ENCODE peak calls at places on chromosomes 16 and 17, in nine cellular contexts. C is PC-3, B is GM12878, E is astrocyte, T is H9, R is fibroblast of lung, P is neural progenitor cell, U is HepG2, L is neuronal stem cell. H is an unnamed sample.

GRCh38 chr17:7060165-7060890 is 16.4 kb upstream of the SLC16A11 start:
- DNase-seq in L (no peak), U (peak), B (no peak), E (peak), R (peak), T (no peak), C (peak), P (no peak), H (peak)

GRCh38 chr16:57133101-57133500 is 40.7 kb downstream of the CPNE2 start:
- DNase-seq in B (no peak), P (peak), U (no peak), R (no peak), T (no peak), C (no peak), L (no peak), E (no peak), H (no peak)

GRCh38 chr17:37490638-37491614 is 1.2 kb downstream of the DUSP14 start:
- DNase-seq in B (no peak), P (peak), U (peak), R (peak), T (peak), L (peak), C (peak), E (peak), H (peak)

GRCh38 chr16:75092777-75093176 is 23.8 kb downstream of the LDHD start:
- DNase-seq in L (no peak), R (no peak), U (no peak), E (no peak), T (no peak), C (no peak), P (no peak), B (no peak), H (no peak)

GRCh38 chr17:1074886-1075665 is 78.1 kb downstream of the TIMM22 start:
- DNase-seq in R (no peak), B (no peak), C (no peak), E (no peak), P (no peak), L (no peak), U (no peak), T (no peak), H (no peak)

GRCh38 chr17:13864551-13864950 is 204.8 kb upstream of the COX10 start:
- DNase-seq in R (peak), T (no peak), U (no peak), C (peak), P (no peak), B (no peak), E (peak), L (no peak), H (no peak)

GRCh38 chr16:83215417-83216001 is 588.7 kb downstream of the CDH13 start:
- DNase-seq in U (peak), P (peak), R (peak), L (peak), T (peak), E (no peak), B (no peak), C (peak), H (peak)

GRCh38 chr16:12573300-12573699 is 230.4 kb downstream of the CPPED1 start:
- DNase-seq in P (no peak), U (no peak), L (no peak), C (no peak), B (peak), E (no peak), T (no peak), R (no peak), H (no peak)

GRCh38 chr16:10940501-10941079 is 1.7 kb downstream of the DEXI start:
- DNase-seq in R (no peak), B (no peak), L (no peak), U (no peak), P (no peak), C (no peak), E (no peak), T (no peak), H (no peak)

GRCh38 chr17:81665205-81666091 is 957 bp downstream of the OXLD1 start:
- DNase-seq in T (peak), U (peak), R (peak), E (no peak), P (peak), L (no peak), C (peak), B (no peak), H (no peak)

GRCh38 chr16:4882261-4882632 is 35.0 kb downstream of the UBN1 start:
- DNase-seq in P (no peak), U (no peak), R (peak), C (peak), T (no peak), L (no peak), E (no peak), B (no peak), H (no peak)

GRCh38 chr16:78127130-78127529 is 27.7 kb downstream of the WWOX start:
- DNase-seq in E (peak), R (peak), L (no peak), B (no peak), T (no peak), U (no peak), C (no peak), P (no peak), H (no peak)

GRCh38 chr16:25052530-25052929 is 37.4 kb upstream of the ARHGAP17 start:
- DNase-seq in R (no peak), U (no peak), E (no peak), T (no peak), P (no peak), C (no peak), L (no peak), B (no peak), H (no peak)

GRCh38 chr16:25048146-25048618 is 33.0 kb upstream of the ARHGAP17 start:
- DNase-seq in L (no peak), R (no peak), P (no peak), U (no peak), E (no peak), T (no peak), B (no peak), C (no peak), H (no peak)

GRCh38 chr16:25051446-25052160 is 36.4 kb upstream of the ARHGAP17 start:
- DNase-seq in B (no peak), L (no peak), U (no peak), R (peak), P (no peak), E (peak), T (no peak), C (peak), H (no peak)

GRCh38 chr16:25052161-25052511 is 37.0 kb upstream of the ARHGAP17 start:
- DNase-seq in U (no peak), R (no peak), B (no peak), P (no peak), E (no peak), T (no peak), C (no peak), L (no peak), H (no peak)
- H2AFZ ChIP-seq in U (no peak), R (peak), B (peak), P (no peak), E (no peak), T (no peak), C (peak), L (no peak), H (peak)

GRCh38 chr17:43546317-43547188 is at the start of gene ETV4:
- DNase-seq in P (peak), U (peak), R (peak), E (peak), L (peak), C (peak), B (peak), T (peak), H (peak)

GRCh38 chr17:43543771-43544575 is 2.2 kb downstream of the ETV4 start:
- DNase-seq in U (peak), T (peak), B (no peak), R (no peak), C (peak), E (no peak), P (no peak), L (no peak), H (no peak)

GRCh38 chr17:43543300-43543699 is 2.8 kb downstream of the ETV4 start:
- DNase-seq in L (no peak), P (peak), U (no peak), R (no peak), T (peak), C (peak), B (no peak), E (no peak), H (no peak)

GRCh38 chr17:43547189-43547550 is 1.0 kb upstream of the ETV4 start:
- DNase-seq in B (no peak), R (no peak), E (no peak), P (no peak), T (peak), C (no peak), U (no peak), L (no peak), H (no peak)

DNA sequence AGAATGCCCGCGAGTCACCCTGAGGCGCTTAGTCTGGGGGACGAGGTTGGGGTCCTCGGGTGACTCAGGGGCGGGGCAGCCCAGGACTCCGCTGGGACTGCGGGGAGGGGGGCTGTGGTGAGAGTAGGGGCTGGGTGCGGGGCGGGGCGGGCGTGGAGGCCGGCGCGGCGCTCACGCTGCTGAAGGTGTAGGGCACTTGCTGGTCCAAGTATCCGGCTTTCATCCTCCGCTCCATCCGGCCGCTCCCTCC is 832 bp downstream of the ETV4 start:
- DNase-seq in E (peak), T (no peak), B (no peak), C (no peak), U (no peak), R (no peak), P (no peak), L (no peak), H (no peak)
- H2AFZ ChIP-seq in E (peak), T (no peak), B (peak), C (peak), U (no peak), R (no peak), P (peak), L (peak), H (no peak)

DNA sequence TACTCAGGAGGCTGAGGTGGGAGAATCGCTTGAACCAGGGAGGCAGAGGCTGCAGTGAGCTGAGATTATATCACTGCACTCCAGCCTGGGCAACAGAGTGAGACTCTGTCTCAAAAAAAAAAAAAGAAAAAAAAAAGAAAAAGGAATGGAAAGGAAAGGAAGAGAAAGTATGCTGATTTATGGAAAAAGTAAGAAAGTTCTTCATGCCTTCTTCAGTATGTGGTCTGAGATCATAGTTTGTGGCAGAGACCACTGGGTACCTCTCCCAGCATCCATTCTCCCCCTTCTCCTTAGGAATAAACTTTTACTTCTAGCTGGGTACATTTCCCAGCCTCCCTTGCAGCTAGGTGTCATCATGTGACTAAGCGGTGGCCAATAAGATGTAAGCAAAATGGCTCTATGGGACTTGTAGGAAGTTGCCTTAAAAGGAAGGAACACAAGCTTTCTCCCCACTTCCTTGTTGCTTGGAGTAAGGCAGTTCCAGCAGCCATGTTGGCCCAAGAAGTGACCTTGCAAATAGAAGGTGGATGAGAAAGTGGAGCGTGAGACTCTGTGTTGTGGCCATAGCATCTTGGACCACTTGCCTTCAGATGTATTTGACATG is 26.1 kb upstream of the XPO6 start:
- DNase-seq in L (no peak), C (no peak), T (no peak), R (no peak), P (no peak), U (no peak), E (no peak), B (no peak), H (no peak)
- H2AFZ ChIP-seq in L (peak), C (no peak), T (no peak), R (no peak), P (no peak), U (no peak), E (no peak), B (no peak), H (no peak)

DNA sequence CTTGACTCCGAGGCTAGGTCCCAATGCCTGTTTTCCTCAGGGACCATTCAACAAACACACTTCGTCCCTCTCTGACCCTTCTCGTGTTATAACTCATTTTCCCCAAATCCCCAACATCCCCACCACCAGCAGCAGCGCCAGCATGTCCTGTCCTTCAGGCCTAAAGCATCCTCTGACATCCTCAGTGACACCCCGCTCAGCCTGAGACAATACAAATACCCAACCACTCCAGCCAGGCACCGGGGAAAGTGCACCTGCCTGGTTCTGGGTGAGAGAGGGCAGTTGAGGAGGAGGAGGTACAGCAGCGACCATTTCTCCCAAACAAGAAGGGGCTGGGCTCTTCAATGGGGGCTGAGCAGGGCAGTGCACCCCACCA is 4.7 kb downstream of the MNT start:
- DNase-seq in B (no peak), T (no peak), L (no peak), E (no peak), U (no peak), R (no peak), P (no peak), C (no peak), H (no peak)
- H2AFZ ChIP-seq in B (no peak), T (no peak), L (peak), E (peak), U (no peak), R (no peak), P (no peak), C (no peak), H (no peak)

GRCh38 chr17:64442550-64442971 is 6.4 kb upstream of the MILR1 start:
- DNase-seq in R (no peak), C (peak), E (no peak), B (no peak), L (no peak), T (no peak), U (no peak), P (no peak), H (no peak)
- H2AFZ ChIP-seq in R (peak), C (peak), E (no peak), B (peak), L (no peak), T (no peak), U (no peak), P (no peak), H (peak)

GRCh38 chr17:2156666-2157065 is 101.8 kb downstream of the HIC1 start:
- DNase-seq in C (no peak), P (no peak), R (no peak), E (no peak), L (no peak), B (no peak), U (no peak), T (no peak), H (no peak)

GRCh38 chr17:2157081-2157480 is 102.2 kb downstream of the HIC1 start:
- DNase-seq in U (no peak), R (no peak), T (no peak), L (no peak), B (no peak), E (peak), P (no peak), C (no peak), H (no peak)

GRCh38 chr17:2155482-2156051 is 100.7 kb downstream of the HIC1 start:
- DNase-seq in T (no peak), E (no peak), L (no peak), B (no peak), R (no peak), U (no peak), P (no peak), C (no peak), H (no peak)

GRCh38 chr17:2158011-2158410 is 103.1 kb downstream of the HIC1 start:
- DNase-seq in E (peak), R (peak), B (no peak), T (no peak), P (no peak), L (no peak), U (peak), C (no peak), H (no peak)
- H2AFZ ChIP-seq in E (no peak), R (no peak), B (no peak), T (no peak), P (no peak), L (no peak), U (no peak), C (no peak), H (no peak)

DNA sequence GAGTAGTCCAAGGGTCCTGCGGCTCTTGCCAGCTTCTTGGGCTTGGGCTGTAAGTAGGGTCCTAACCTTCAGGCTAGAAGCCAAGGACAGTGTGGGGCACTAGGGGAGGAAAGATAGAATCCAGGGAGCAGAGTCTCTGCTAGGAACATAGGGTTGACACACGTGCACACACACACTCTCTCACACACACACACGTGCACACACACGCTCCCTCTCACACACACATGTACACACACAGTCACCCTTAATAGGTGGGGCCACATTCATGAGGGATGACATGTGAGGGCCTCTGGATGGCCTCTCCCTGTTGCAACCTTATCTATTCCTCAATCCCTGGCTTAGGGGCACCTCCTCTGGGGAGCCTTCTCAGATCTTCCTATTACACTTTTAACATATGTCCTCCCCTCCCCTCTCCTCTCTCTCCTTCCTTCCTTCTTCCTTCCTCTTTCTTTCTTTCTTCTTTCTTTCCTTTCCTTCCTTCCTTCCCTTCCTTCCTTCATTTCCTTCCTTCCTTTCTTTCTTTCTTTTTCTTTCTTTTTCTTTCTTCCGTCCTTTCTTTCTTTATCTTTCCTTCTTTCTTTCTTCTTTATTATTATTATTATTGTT is 3.1 kb downstream of the EPX start:
- DNase-seq in T (no peak), C (no peak), U (no peak), P (no peak), E (no peak), L (no peak), R (no peak), B (no peak), H (no peak)
- H2AFZ ChIP-seq in T (no peak), C (no peak), U (no peak), P (no peak), E (no peak), L (no peak), R (no peak), B (no peak), H (no peak)

DNA sequence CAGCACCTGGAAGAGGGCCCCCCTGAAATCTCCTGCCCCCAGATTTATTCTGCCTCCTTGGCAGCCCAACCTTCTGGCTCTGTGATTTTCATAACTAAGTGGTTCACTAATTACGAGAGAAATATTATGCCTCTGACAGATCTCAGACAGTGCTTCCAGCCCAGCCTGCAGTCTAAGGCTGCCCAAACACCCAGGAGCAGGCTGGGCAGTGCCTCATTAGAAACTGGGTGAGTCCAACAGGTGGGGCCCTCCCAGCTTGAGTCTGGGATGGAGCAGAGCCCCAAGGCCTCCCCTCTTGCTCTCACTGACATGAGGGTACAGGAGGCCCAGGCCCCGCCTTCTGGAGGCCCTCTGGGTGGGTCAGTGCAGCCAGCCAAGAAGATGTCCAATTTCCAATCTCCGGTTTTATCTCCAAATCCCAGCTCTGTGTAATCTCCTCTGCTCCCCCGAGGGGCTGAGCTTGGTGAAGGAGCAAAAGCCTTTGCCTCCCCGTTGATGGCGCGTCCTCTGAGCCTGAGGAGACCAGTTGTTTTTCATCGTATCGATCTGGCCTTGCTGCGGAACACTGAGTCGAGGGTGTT is 20.1 kb upstream of the ABCC3 start:
- DNase-seq in T (no peak), L (no peak), B (no peak), C (no peak), P (no peak), E (no peak), R (no peak), U (no peak), H (no peak)
- H2AFZ ChIP-seq in T (no peak), L (no peak), B (no peak), C (no peak), P (no peak), E (no peak), R (no peak), U (no peak), H (no peak)

DNA sequence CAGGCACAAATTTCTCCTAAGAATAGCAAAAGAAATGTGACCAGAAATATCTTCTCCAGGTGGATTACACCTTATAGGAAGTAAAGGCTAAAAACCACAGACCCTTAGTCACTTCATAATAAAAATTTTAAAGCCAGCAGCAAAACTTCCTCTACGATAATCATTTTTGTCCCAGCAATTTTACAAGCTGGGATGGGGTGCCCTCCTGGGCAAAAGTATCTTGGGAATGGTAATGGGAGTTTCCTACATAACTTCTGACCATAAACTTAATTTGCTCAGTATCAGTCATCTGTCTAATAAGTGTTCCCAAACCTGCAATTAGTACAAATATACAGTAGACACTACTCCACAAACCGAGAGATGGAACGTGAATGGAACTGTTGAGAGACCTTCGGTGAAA is 3.0 kb downstream of the PHF12 start:
- DNase-seq in R (no peak), T (no peak), P (no peak), U (no peak), C (peak), E (no peak), L (no peak), B (no peak), H (no peak)
- H2AFZ ChIP-seq in R (no peak), T (no peak), P (no peak), U (no peak), C (no peak), E (peak), L (no peak), B (no peak), H (no peak)